ENCODE peak calls at places on chromosomes 5 and 9, in six cellular contexts. W, R, E, D, Y and H are unnamed samples.

GRCh38 chr9:17613723-17614122 is 34.9 kb downstream of the SH3GL2 start:
- DNase-seq in W (no peak), R (no peak), E (no peak), D (no peak), Y (peak; percentile 41), H (no peak)

GRCh38 chr9:128494108-128494742 is 10.3 kb upstream of the GLE1 start:
- DNase-seq in W (peak; percentile 74), R (peak; percentile 90), E (no peak), D (no peak), Y (no peak), H (peak; percentile 51)

GRCh38 chr5:35319231-35320002 is 89.1 kb upstream of the PRLR start:
- DNase-seq in W (peak; percentile 74), R (no peak), E (no peak), D (no peak), Y (no peak), H (peak; percentile 67)

GRCh38 chr5:82640901-82641300 is 362.7 kb upstream of the RPS23 start:
- DNase-seq in W (no peak), R (no peak), E (no peak), D (no peak), Y (no peak), H (no peak)

GRCh38 chr5:174503461-174504265 is 220.7 kb upstream of the MSX2 start:
- DNase-seq in W (no peak), R (no peak), E (no peak), D (no peak), Y (no peak), H (no peak)

GRCh38 chr9:23322392-23322791 is 503.6 kb downstream of the ELAVL2 start:
- DNase-seq in W (no peak), R (no peak), E (no peak), D (no peak), Y (peak; percentile 11), H (no peak)

GRCh38 chr5:154312000-154312399 is 121.5 kb downstream of the GALNT10 start:
- DNase-seq in W (no peak), R (no peak), E (no peak), D (no peak), Y (no peak), H (no peak)

GRCh38 chr9:133347515-133347984 is 381 bp downstream of the MED22 start:
- DNase-seq in W (peak; percentile 59), R (peak; percentile 53), E (no peak), D (no peak), Y (peak; percentile 81), H (peak; percentile 52)

GRCh38 chr9:109913461-109913810 is 133.4 kb downstream of the PALM2AKAP2 start:
- DNase-seq in W (no peak), R (no peak), E (no peak), D (no peak), Y (no peak), H (no peak)

GRCh38 chr9:92664394-92665152 is 5.4 kb downstream of the IPPK start:
- DNase-seq in W (no peak), R (no peak), E (no peak), D (no peak), Y (no peak), H (peak; percentile 67)

GRCh38 chr9:22073349-22073748 is 64.2 kb upstream of the CDKN2B start:
- DNase-seq in W (no peak), R (no peak), E (no peak), D (peak; percentile 10), Y (no peak), H (no peak)

GRCh38 chr9:36135791-36136276 is 699 bp upstream of the GLIPR2 start:
- DNase-seq in W (no peak), R (no peak), E (no peak), D (no peak), Y (no peak), H (no peak)

GRCh38 chr5:136210259-136210658 is 17.3 kb upstream of the SMIM32 start:
- DNase-seq in W (no peak), R (no peak), E (no peak), D (no peak), Y (no peak), H (no peak)

GRCh38 chr5:159536626-159537025 is 206.3 kb upstream of the IL12B start:
- DNase-seq in W (no peak), R (no peak), E (no peak), D (no peak), Y (no peak), H (no peak)

GRCh38 chr5:179176571-179177230 is 116.5 kb downstream of the ZNF354C start:
- DNase-seq in W (peak; percentile 24), R (no peak), E (no peak), D (no peak), Y (no peak), H (no peak)

GRCh38 chr9:33719581-33720374 is 75.6 kb upstream of the PRSS3 start:
- DNase-seq in W (peak; percentile 48), R (peak; percentile 50), E (no peak), D (peak; percentile 46), Y (peak; percentile 56), H (no peak)

DNA sequence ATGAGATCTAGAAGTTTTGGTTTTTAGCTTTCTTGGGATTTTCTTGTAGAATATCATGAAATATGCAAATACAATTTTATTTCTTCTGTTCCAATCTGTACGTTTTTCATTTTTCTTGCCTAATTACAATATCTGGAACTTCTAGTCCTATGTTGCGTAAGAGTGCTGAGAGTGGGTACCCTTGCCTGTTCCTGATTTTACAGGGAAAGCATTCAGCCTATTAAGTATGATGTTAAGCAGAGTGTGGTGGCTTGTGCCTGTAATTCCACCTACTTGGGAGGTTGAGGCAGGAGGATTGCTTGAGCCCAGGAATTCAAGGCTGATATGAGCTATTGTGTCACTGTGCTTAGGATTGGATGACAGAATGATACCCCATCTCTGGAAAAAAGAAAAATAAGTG is 210.2 kb upstream of the ITGA1 start:
- DNase-seq in W (no peak), R (no peak), E (no peak), D (no peak), Y (no peak), H (no peak)
- TF ChIP-seq CTCF in W (no peak), R (no peak), E (no peak), D (no peak), Y (no peak), H (no peak)

DNA sequence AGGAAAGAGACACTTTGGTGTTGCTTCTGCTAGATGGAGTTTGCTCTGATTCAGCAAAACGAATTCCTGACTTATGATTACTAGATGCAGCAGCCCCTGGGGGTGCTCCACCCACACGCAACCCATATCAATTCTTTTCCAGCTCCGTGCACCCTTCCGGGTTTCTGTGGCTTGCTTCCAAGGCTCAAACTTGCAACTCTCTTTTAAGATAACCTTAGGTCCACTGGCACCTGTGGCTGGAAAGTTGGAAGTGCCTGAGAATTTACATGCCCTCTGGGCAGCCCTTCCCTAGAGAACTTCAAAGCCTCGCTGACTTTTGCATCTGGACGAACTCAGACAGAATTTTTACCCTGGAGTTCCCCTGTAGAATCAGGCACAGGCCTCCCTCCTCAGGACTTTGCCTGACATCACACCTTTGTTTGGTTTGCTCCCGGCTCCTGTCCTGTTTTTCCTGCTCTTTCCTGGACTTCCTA is 224.9 kb downstream of the SNX18 start:
- DNase-seq in W (no peak), R (peak; percentile 14), E (no peak), D (no peak), Y (peak; percentile 27), H (no peak)
- TF ChIP-seq CTCF in W (no peak), R (no peak), E (peak; percentile 25), D (no peak), Y (no peak), H (no peak)

GRCh38 chr5:113325054-113325453 is 109.7 kb downstream of the TSSK1B start:
- DNase-seq in W (no peak), R (no peak), E (no peak), D (no peak), Y (no peak), H (no peak)
- TF ChIP-seq CTCF in W (no peak), R (no peak), E (no peak), D (no peak), Y (no peak), H (no peak)

DNA sequence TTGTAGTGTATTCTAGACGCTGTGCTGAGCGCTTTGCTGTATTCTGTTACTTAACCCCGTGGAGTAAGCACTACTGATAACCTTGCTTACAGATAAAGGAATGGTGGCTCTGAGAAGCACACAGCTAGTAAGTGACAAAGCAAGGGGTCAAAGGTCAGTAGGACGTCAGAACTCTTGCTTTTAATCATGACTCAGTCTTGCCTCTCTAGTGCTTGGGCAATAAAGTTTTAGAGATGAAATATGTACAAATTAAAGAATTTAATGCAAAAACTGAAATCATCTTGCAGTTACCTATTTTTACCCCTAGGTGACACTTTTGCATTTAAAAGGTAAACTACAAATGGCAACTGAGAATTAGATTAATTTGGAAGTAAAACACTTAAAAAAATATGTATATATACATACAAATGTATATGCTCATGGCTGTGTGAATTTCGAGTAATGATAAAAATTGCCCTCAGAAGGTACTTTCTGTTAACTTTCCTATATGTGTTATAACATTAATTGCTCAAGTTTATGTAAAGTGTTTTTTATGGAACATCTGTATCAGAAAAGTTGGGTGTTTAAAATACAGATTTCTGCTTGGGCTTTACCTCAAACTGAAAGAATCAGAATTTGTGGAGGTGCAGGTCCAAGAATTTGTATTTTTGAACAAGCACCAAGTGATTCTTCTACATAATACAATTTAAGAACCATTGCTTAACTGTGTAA is 175.1 kb upstream of the DAB2 start:
- DNase-seq in W (no peak), R (no peak), E (no peak), D (no peak), Y (peak; percentile 15), H (peak; percentile 50)
- TF ChIP-seq CTCF in W (peak; percentile 43), R (peak; percentile 81), E (peak; percentile 59), D (peak; percentile 66), Y (peak; percentile 60), H (peak; percentile 49)

GRCh38 chr5:65663804-65664521 is 39.1 kb downstream of the SHLD3 start:
- DNase-seq in W (no peak), R (peak; percentile 37), E (no peak), D (no peak), Y (peak; percentile 49), H (no peak)
- TF ChIP-seq CTCF in W (peak; percentile 35), R (peak; percentile 87), E (peak; percentile 41), D (peak; percentile 21), Y (peak; percentile 54), H (peak; percentile 30)

DNA sequence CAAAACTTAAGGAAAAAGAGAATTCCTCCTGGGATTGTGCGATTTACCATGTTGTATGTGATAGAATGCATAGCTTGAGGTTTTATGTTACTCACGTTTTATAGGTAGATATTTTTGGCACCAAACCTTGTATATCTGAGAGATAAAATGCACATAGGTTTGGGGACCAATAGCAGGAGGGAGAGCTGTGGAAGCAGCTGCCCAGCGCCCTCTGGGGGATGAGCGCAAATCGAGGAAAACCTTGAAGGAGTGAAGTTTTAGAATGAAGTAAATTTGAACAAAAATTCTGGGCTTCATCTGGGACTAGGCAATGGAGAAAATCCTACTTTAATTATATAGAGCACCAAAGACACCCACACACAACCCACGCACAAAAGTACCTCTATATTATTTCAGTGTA is 197.0 kb downstream of the ADCY2 start:
- DNase-seq in W (no peak), R (peak; percentile 54), E (no peak), D (peak; percentile 5), Y (peak; percentile 39), H (no peak)
- TF ChIP-seq CTCF in W (peak; percentile 32), R (no peak), E (no peak), D (peak; percentile 38), Y (peak; percentile 74), H (no peak)